ENCODE peak calls at places on chromosomes 6 and 20, in six cellular contexts. M, K, O, H, V and F are unnamed samples.

GRCh38 chr6:157036245-157036681 is 259.1 kb downstream of the ARID1B start:
- DNase-seq in M (no peak), K (peak), O (peak), H (no peak), V (no peak), F (no peak)

GRCh38 chr6:44782198-44782597 is 394.7 kb downstream of the CDC5L start:
- DNase-seq in M (no peak), K (no peak), O (no peak), H (no peak), V (no peak), F (no peak)

GRCh38 chr6:2744206-2744771 is 6.4 kb downstream of the MYLK4 start:
- DNase-seq in M (no peak), K (peak), O (peak), H (no peak), V (peak), F (no peak)

GRCh38 chr6:83758533-83758932 is 49.6 kb upstream of the SNAP91 start:
- DNase-seq in M (no peak), K (no peak), O (no peak), H (no peak), V (no peak), F (no peak)

GRCh38 chr6:170017603-170018274 is 266.3 kb downstream of the ERMARD start:
- DNase-seq in M (no peak), K (no peak), O (no peak), H (no peak), V (no peak), F (no peak)

GRCh38 chr20:10812738-10813327 is 139.0 kb upstream of the JAG1 start:
- DNase-seq in M (no peak), K (no peak), O (no peak), H (no peak), V (no peak), F (no peak)

GRCh38 chr20:48846516-48847492 is 19.0 kb upstream of the PREX1 start:
- DNase-seq in M (no peak), K (no peak), O (peak), H (peak), V (no peak), F (no peak)

GRCh38 chr6:157317129-157317814 is 6.0 kb downstream of the TMEM242 start:
- DNase-seq in M (peak), K (peak), O (peak), H (no peak), V (peak), F (no peak)

GRCh38 chr6:156687875-156688549 is 89.2 kb upstream of the ARID1B start:
- DNase-seq in M (peak), K (peak), O (peak), H (peak), V (peak), F (no peak)

GRCh38 chr6:25387483-25387882 is 108.3 kb downstream of the CARMIL1 start:
- DNase-seq in M (no peak), K (no peak), O (no peak), H (no peak), V (no peak), F (no peak)

GRCh38 chr20:44370639-44371218 is 15.2 kb downstream of the HNF4A start:
- DNase-seq in M (no peak), K (peak), O (no peak), H (no peak), V (no peak), F (no peak)
- TF ChIP-seq CTCF in M (no peak), K (no peak), O (no peak), H (no peak), V (no peak), F (no peak)

GRCh38 chr20:1533059-1533458 is 24.4 kb downstream of the SIRPD start:
- DNase-seq in M (no peak), K (no peak), O (no peak), H (no peak), V (no peak), F (no peak)
- TF ChIP-seq CTCF in M (no peak), K (no peak), O (no peak), H (no peak), V (no peak), F (no peak)

GRCh38 chr20:42123981-42124473 is 505.9 kb upstream of the CHD6 start:
- DNase-seq in M (no peak), K (no peak), O (no peak), H (no peak), V (no peak), F (no peak)
- TF ChIP-seq CTCF in M (no peak), K (no peak), O (no peak), H (no peak), V (no peak), F (no peak)

GRCh38 chr6:165854061-165854862 is 191.2 kb upstream of the PDE10A start:
- DNase-seq in M (no peak), K (no peak), O (no peak), H (no peak), V (no peak), F (no peak)
- TF ChIP-seq CTCF in M (no peak), K (no peak), O (no peak), H (no peak), V (no peak), F (no peak)

GRCh38 chr20:60222497-60222896 is 264.3 kb downstream of the CDH26 start:
- DNase-seq in M (no peak), K (no peak), O (no peak), H (no peak), V (no peak), F (no peak)

GRCh38 chr20:60221593-60221992 is 263.4 kb downstream of the CDH26 start:
- DNase-seq in M (no peak), K (no peak), O (no peak), H (no peak), V (no peak), F (no peak)

GRCh38 chr20:60228255-60228654 is 270.0 kb downstream of the CDH26 start:
- DNase-seq in M (no peak), K (no peak), O (no peak), H (no peak), V (no peak), F (no peak)

GRCh38 chr20:60223174-60223573 is 265.0 kb downstream of the CDH26 start:
- DNase-seq in M (no peak), K (no peak), O (no peak), H (no peak), V (no peak), F (no peak)

DNA sequence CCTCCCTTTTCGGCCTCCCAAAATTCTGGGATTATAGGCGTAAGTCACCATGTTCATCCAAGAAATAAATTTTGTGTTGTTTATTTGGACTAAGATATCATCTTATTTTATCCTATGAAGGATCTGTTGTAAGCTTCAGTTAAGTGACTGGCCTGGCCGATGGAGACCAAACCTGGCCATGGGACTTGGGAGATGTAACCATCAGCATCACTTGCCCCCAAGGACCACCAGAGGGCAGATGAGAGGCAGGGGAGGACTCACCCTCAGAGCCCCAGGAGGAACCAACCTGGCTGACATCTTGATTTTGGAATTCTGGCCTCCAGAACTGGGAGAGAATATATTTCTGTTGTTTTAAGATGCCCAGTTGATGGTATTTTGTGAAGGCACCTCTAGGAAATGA is 266.7 kb downstream of the CDH26 start:
- DNase-seq in M (no peak), K (peak), O (no peak), H (peak), V (no peak), F (no peak)
- TF ChIP-seq CTCF in M (peak), K (peak), O (peak), H (peak), V (peak), F (peak)

GRCh38 chr20:40255368-40255767 is 433.7 kb downstream of the MAFB start:
- DNase-seq in M (no peak), K (peak), O (peak), H (no peak), V (no peak), F (no peak)
- TF ChIP-seq CTCF in M (peak), K (peak), O (no peak), H (peak), V (peak), F (no peak)